ENCODE peak calls at places on chromosomes 16 and 17, in six cellular contexts. J is ELR; L is nucleus accumbens; U is GM23338; O is activated CD4-positive, alpha-beta T cell treated with anti-CD3 and anti-CD28 coated beads for 24 hours; I is activated CD8-positive, alpha-beta memory T cell treated with anti-CD3 and anti-CD28 coated beads, Interleukin-2, amount 10 ng/mL, durations not matched to agents 7 days and 5 days. T is an unnamed sample.

GRCh38 chr16:9124908-9125584 is 33.6 kb downstream of the HAPSTR1 start:
- DNase-seq in I (peak), U (peak), J (no peak), O (no peak), L (no peak), T (no peak)

GRCh38 chr16:49462989-49463371 is 89.4 kb downstream of the C16orf78 start:
- DNase-seq in J (no peak), O (no peak), I (peak), U (no peak), L (no peak), T (no peak)

GRCh38 chr17:28968269-28968913 is 17.1 kb upstream of the PHF12 start:
- DNase-seq in I (no peak), J (no peak), O (no peak), U (peak), L (no peak), T (no peak)

GRCh38 chr17:65228734-65229390 is 91.7 kb downstream of the RGS9 start:
- DNase-seq in J (peak), I (peak), L (no peak), U (no peak), O (peak), T (peak)

GRCh38 chr17:67260051-67260987 is 15.3 kb upstream of the HELZ start:
- DNase-seq in L (no peak), U (no peak), J (peak), O (no peak), I (no peak), T (no peak)

GRCh38 chr17:65535777-65536572 is 25.5 kb downstream of the AXIN2 start:
- DNase-seq in J (no peak), L (no peak), O (no peak), I (no peak), U (no peak), T (no peak)

GRCh38 chr16:80994451-80994850 is 12.2 kb downstream of the CMC2 start:
- DNase-seq in I (no peak), O (no peak), U (no peak), L (no peak), J (peak), T (no peak)

GRCh38 chr17:72270530-72270929 is 149.7 kb downstream of the SOX9 start:
- DNase-seq in L (no peak), I (no peak), U (no peak), O (no peak), J (peak), T (peak)

GRCh38 chr17:59699218-59699617 is 8.0 kb downstream of the PTRH2 start:
- DNase-seq in O (no peak), L (no peak), U (no peak), J (no peak), I (no peak), T (no peak)

GRCh38 chr17:1577186-1577585 is 14.6 kb upstream of the PITPNA start:
- DNase-seq in U (peak), I (no peak), L (peak), J (peak), O (no peak), T (peak)

GRCh38 chr17:63998050-63998720 is at the start of gene PRR29:
- DNase-seq in O (peak), J (peak), L (peak), U (peak), I (peak), T (peak)

GRCh38 chr17:77061711-77062110 is 79.1 kb upstream of the SEC14L1 start:
- DNase-seq in O (no peak), L (no peak), J (no peak), I (no peak), U (no peak), T (no peak)

GRCh38 chr16:57883480-57883879 is 81.2 kb upstream of the KIFC3 start:
- DNase-seq in L (no peak), I (no peak), O (no peak), U (no peak), J (no peak), T (no peak)

GRCh38 chr17:50620848-50621247 is 13.8 kb upstream of the ABCC3 start:
- DNase-seq in L (no peak), O (no peak), J (no peak), I (no peak), U (peak), T (no peak)

GRCh38 chr16:67447508-67448076 is 16.7 kb downstream of the HSD11B2 start:
- DNase-seq in L (no peak), O (peak), J (peak), U (peak), I (peak), T (peak)

GRCh38 chr16:73183678-73184092 is 135.8 kb upstream of the ZFHX3 start:
- DNase-seq in I (no peak), J (no peak), U (no peak), O (no peak), L (no peak), T (no peak)